ENCODE peak calls at places on chromosome 3, in five cellular contexts. V is PC-9, Y is AG10803, H is progenitor cell of endocrine pancreas, R is C1 segment of cervical spinal cord. A is an unnamed sample.

GRCh38 chr3:144923051-144923450 is 951.4 kb downstream of the DIPK2A start:
- DNase-seq in V (no peak), H (no peak), R (no peak), Y (no peak), A (no peak)

GRCh38 chr3:78887608-78888011 is 880.2 kb downstream of the ROBO1 start:
- DNase-seq in V (no peak), Y (peak), R (no peak), H (no peak), A (no peak)

GRCh38 chr3:61439116-61439459 is 122.3 kb upstream of the PTPRG start:
- DNase-seq in V (no peak), Y (no peak), H (no peak), R (no peak), A (no peak)

GRCh38 chr3:139935071-139935865 is at the start of gene CLSTN2:
- DNase-seq in V (no peak), H (peak), Y (peak), R (peak), A (peak)

GRCh38 chr3:52204337-52205073 is 6.5 kb downstream of the ALAS1 start:
- DNase-seq in V (no peak), R (no peak), H (no peak), Y (no peak), A (peak)

GRCh38 chr3:53803124-53803815 is 42.9 kb downstream of the CHDH start:
- DNase-seq in Y (no peak), H (no peak), V (no peak), R (no peak), A (no peak)

GRCh38 chr3:186600896-186601295 is 12.0 kb upstream of the AHSG start:
- DNase-seq in Y (no peak), R (no peak), V (no peak), H (no peak), A (no peak)

GRCh38 chr3:159732172-159733111 is 256.2 kb upstream of the IL12A start:
- DNase-seq in V (peak), H (no peak), Y (peak), R (no peak), A (peak)

GRCh38 chr3:134249935-134250716 is 533 bp downstream of the RYK start:
- DNase-seq in R (peak), H (peak), Y (peak), V (peak), A (peak)

GRCh38 chr3:146345900-146346299 is 95.0 kb upstream of the PLSCR4 start:
- DNase-seq in Y (no peak), V (no peak), R (no peak), H (no peak), A (no peak)

GRCh38 chr3:38579551-38580449 is 69.7 kb downstream of the SCN5A start:
- DNase-seq in V (no peak), R (no peak), H (peak), Y (peak), A (no peak)

GRCh38 chr3:188446014-188446413 is 292.1 kb downstream of the LPP start:
- DNase-seq in Y (no peak), R (no peak), V (no peak), H (no peak), A (no peak)

GRCh38 chr3:112425858-112426750 is 73.2 kb downstream of the BTLA start:
- DNase-seq in R (no peak), H (no peak), V (no peak), Y (no peak), A (peak)

GRCh38 chr3:12954891-12955650 is 113.7 kb upstream of the RPL32 start:
- DNase-seq in V (peak), R (peak), Y (peak), H (no peak), A (no peak)

GRCh38 chr3:7977245-7978103 is 524.1 kb upstream of the LMCD1 start:
- DNase-seq in R (no peak), H (no peak), V (no peak), Y (no peak), A (no peak)

GRCh38 chr3:81339040-81339845 is 422.2 kb downstream of the GBE1 start:
- DNase-seq in Y (peak), R (no peak), V (no peak), H (no peak), A (peak)

GRCh38 chr3:32593903-32594525 is 23.4 kb upstream of the DYNC1LI1 start:
- DNase-seq in V (no peak), Y (peak), H (no peak), R (no peak), A (no peak)

GRCh38 chr3:130411310-130411709 is 65.8 kb downstream of the COL6A5 start:
- DNase-seq in Y (no peak), R (no peak), V (no peak), H (no peak), A (no peak)

GRCh38 chr3:39165518-39165917 is 12.1 kb upstream of the CSRNP1 start:
- DNase-seq in R (no peak), V (no peak), H (no peak), Y (no peak), A (no peak)

GRCh38 chr3:197302696-197303341 is 4.4 kb upstream of the DLG1 start:
- DNase-seq in H (no peak), V (peak), Y (peak), R (no peak), A (peak)

GRCh38 chr3:63899997-63900396 is 12.2 kb downstream of the SCAANT1 start:
- DNase-seq in R (no peak), V (no peak), Y (no peak), H (no peak), A (no peak)

GRCh38 chr3:24773798-24774197 is 279.1 kb upstream of the THRB start:
- DNase-seq in Y (peak), R (peak), V (peak), H (peak), A (peak)

GRCh38 chr3:171781711-171782127 is 28.6 kb downstream of the PLD1 start:
- DNase-seq in R (no peak), Y (no peak), V (no peak), H (no peak), A (no peak)

GRCh38 chr3:107977571-107977970 is 113.3 kb downstream of the CD47 start:
- DNase-seq in V (no peak), Y (no peak), H (no peak), R (no peak), A (no peak)

GRCh38 chr3:152446495-152446894 is 177.8 kb downstream of the MBNL1 start:
- DNase-seq in Y (no peak), H (no peak), R (no peak), V (no peak), A (no peak)

GRCh38 chr3:65485826-65486592 is 552.7 kb downstream of the MAGI1 start:
- DNase-seq in V (no peak), R (no peak), Y (no peak), H (no peak), A (no peak)

GRCh38 chr3:14822134-14822533 is 3.4 kb downstream of the FGD5 start:
- DNase-seq in V (no peak), R (no peak), H (no peak), Y (no peak), A (peak)

GRCh38 chr3:139285691-139286090 is 58.1 kb upstream of the MRPS22 start:
- DNase-seq in V (no peak), Y (no peak), R (no peak), H (no peak), A (no peak)

GRCh38 chr3:82044918-82045715 is 283.7 kb upstream of the GBE1 start:
- DNase-seq in V (no peak), H (no peak), R (no peak), Y (no peak), A (no peak)

GRCh38 chr3:182962162-182962561 is 18.2 kb downstream of the DCUN1D1 start:
- DNase-seq in V (no peak), H (no peak), Y (no peak), R (peak), A (no peak)

GRCh38 chr3:185764168-185764988 is 60.5 kb downstream of the IGF2BP2 start:
- DNase-seq in R (no peak), Y (peak), V (no peak), H (no peak), A (no peak)

GRCh38 chr3:124207873-124208473 is 216.0 kb upstream of the ROPN1 start:
- DNase-seq in Y (no peak), R (no peak), H (no peak), V (no peak), A (no peak)